ENCODE peak calls at places on chromosomes 4 and X, in eight cellular contexts. R is upper lobe of left lung, Z is H1, G is sigmoid colon, A is Panc1, U is HCT116, P is endothelial cell of umbilical vein, F is GM12891. T is an unnamed sample.

GRCh38 chrX:101462892-101463291 is 22.4 kb upstream of the ARMCX4 start:
- DNase-seq in F (no peak), U (peak; percentile 15), Z (no peak), A (peak; percentile 13), G (no peak), R (no peak), P (peak; percentile 47), T (no peak)

GRCh38 chr4:5383191-5383980 is 325.0 kb downstream of the EVC2 start:
- DNase-seq in A (no peak), F (no peak), P (no peak), R (no peak), U (no peak), G (no peak), Z (no peak), T (no peak)

GRCh38 chrX:17535229-17535628 is 160.2 kb downstream of the NHS start:
- DNase-seq in Z (no peak), F (no peak), G (no peak), P (peak; percentile 49), U (peak; percentile 16), R (no peak), A (no peak), T (peak; percentile 31)

GRCh38 chr4:168643796-168644159 is 146.9 kb downstream of the PALLD start:
- DNase-seq in G (no peak), Z (no peak), A (no peak), U (no peak), P (no peak), F (no peak), R (no peak), T (no peak)

GRCh38 chr4:76947369-76947768 is 2.2 kb upstream of the SEPTIN11 start:
- DNase-seq in Z (no peak), G (no peak), P (no peak), U (no peak), R (no peak), F (no peak), A (no peak), T (no peak)

GRCh38 chr4:2041234-2042130 is 17.6 kb upstream of the NAT8L start:
- DNase-seq in F (peak; percentile 97), R (peak; percentile 83), A (peak; percentile 2), G (peak; percentile 82), U (peak; percentile 67), Z (peak; percentile 70), P (peak; percentile 66), T (peak; percentile 86)

GRCh38 chr4:13601060-13601459 is 26.5 kb downstream of the BOD1L1 start:
- DNase-seq in G (no peak), F (no peak), A (no peak), U (no peak), R (peak; percentile 26), P (no peak), Z (no peak), T (no peak)

GRCh38 chr4:47278631-47279030 is 184.9 kb downstream of the COMMD8 start:
- DNase-seq in A (no peak), P (no peak), R (no peak), F (no peak), G (no peak), Z (no peak), U (no peak), T (no peak)

GRCh38 chr4:85807247-85807915 is 332.4 kb downstream of the ARHGAP24 start:
- DNase-seq in Z (no peak), A (no peak), G (no peak), U (no peak), F (no peak), R (no peak), P (peak; percentile 88), T (no peak)

GRCh38 chr4:168882650-168883233 is 127.3 kb downstream of the CBR4 start:
- DNase-seq in Z (no peak), U (no peak), A (no peak), P (no peak), R (peak; percentile 28), G (peak; percentile 75), F (no peak), T (no peak)

GRCh38 chr4:17029964-17030363 is 131.5 kb upstream of the LDB2 start:
- DNase-seq in Z (no peak), A (no peak), U (no peak), R (no peak), P (no peak), G (no peak), F (no peak), T (no peak)

GRCh38 chr4:177408023-177408422 is 34.2 kb downstream of the AGA start:
- DNase-seq in R (no peak), F (no peak), P (no peak), G (no peak), U (no peak), A (no peak), Z (no peak), T (no peak)

GRCh38 chrX:24090300-24091200 is 35.8 kb downstream of the EIF2S3 start:
- DNase-seq in U (no peak), Z (no peak), R (no peak), G (no peak), A (no peak), P (no peak), F (no peak), T (no peak)

GRCh38 chrX:68894513-68895338 is 65.9 kb downstream of the EFNB1 start:
- DNase-seq in P (peak; percentile 88), F (no peak), Z (no peak), U (no peak), A (no peak), G (peak; percentile 85), R (peak; percentile 54), T (peak; percentile 65)
- TF ChIP-seq POLR2AphosphoS5 in P (peak; percentile 25), F (no peak), Z (no peak), U (no peak), A (no peak), G (peak; percentile 26), R (peak; percentile 59), T (peak; percentile 14)

DNA sequence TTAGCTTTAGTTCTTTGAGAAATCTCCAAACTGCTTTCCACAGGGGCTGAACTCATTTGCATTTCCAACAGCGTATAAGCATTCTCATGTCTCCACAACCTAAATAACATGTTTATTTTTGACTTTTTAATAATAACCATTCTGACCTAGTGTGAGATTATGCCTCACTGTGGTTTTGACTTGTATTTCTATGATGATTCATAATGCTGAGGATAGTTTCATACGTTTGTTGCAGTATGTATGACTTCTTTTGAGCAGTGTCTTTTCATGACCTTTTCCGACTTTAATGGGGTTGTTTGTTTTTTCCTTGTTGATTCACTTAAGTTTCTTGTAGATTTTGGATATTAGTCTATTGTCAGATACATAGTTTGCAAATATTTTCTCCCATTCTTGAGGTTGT is 1833.0 kb upstream of the PCDH10 start:
- DNase-seq in F (no peak), A (no peak), P (no peak), G (no peak), R (no peak), U (no peak), Z (no peak), T (no peak)
- TF ChIP-seq POLR2AphosphoS5 in F (no peak), A (no peak), P (no peak), G (no peak), R (no peak), U (no peak), Z (no peak), T (no peak)

GRCh38 chr4:80202784-80203553 is 5.7 kb downstream of the PRDM8 start:
- DNase-seq in F (peak; percentile 58), P (peak; percentile 37), U (no peak), R (no peak), Z (no peak), G (peak; percentile 72), A (no peak), T (peak; percentile 53)
- TF ChIP-seq POLR2AphosphoS5 in F (no peak), P (no peak), U (no peak), R (no peak), Z (no peak), G (no peak), A (no peak), T (no peak)

DNA sequence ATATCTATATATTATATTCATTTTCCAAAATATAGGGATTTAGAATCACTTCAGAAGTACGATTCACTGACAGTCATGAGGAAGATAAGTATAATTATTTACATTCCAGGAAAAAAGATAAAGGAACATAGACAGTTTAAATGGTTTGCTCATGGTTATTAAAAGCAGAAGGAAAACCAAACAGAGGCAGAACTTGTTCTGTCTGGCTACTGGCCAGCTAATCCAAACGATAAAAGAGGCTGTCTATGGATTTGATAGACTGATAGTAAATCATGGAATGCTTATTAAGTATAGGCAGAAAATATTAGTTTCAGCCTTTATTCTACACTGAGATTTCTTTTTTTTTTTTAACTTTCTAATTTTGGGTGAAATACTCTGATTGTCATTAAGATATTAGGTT is 50.2 kb downstream of the RPGR start:
- DNase-seq in F (no peak), R (no peak), P (no peak), U (no peak), G (no peak), A (no peak), Z (no peak), T (no peak)
- TF ChIP-seq POLR2AphosphoS5 in F (no peak), R (no peak), P (no peak), U (no peak), G (no peak), A (no peak), Z (no peak), T (no peak)

GRCh38 chrX:154516655-154517100 is 646 bp upstream of the FAM3A start:
- DNase-seq in U (no peak), A (no peak), Z (no peak), G (peak; percentile 86), R (no peak), P (peak; percentile 64), F (no peak), T (no peak)
- TF ChIP-seq POLR2AphosphoS5 in U (no peak), A (no peak), Z (no peak), G (no peak), R (no peak), P (no peak), F (no peak), T (no peak)

DNA sequence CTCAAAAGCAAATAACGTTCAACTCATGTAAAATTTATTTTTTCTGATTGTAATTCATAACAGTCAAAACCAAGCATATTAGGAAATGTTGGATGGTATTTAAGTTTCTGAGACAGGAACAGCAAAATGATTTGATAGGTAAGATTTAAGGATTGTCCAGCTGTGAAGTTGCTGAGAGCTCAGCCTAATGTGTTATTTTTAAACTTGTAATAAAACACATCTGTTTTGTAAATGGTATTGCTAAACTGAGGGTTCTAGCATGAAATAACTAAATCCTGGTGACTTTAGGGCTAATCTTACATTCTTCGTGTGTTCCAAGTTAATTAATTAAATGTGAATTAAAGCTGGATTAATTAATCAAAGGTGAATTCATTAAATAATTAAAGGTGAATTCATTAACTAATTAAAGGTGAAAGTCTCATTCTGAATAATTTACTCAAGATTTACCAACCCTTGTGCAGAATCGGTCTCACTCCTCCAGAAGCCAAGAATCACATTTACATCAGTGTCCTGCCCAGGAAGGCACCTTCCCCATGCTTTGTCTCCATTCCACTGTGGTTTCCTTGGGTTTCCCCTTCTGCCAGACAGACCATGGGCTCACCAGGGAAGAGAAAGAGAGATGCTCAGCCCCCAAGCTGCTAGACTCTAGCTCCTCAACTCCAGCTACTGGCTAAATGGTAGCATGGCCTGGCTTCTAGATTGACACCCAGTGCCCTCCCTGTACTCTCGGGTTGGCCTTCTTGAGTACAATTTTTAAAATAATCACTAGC is 13.2 kb downstream of the TLR10 start:
- DNase-seq in U (no peak), Z (no peak), F (no peak), G (no peak), R (no peak), P (no peak), A (no peak), T (no peak)
- TF ChIP-seq POLR2AphosphoS5 in U (no peak), Z (no peak), F (no peak), G (no peak), R (no peak), P (no peak), A (no peak), T (no peak)

GRCh38 chrX:37420756-37421155 is 71.6 kb downstream of the PRRG1 start:
- DNase-seq in R (no peak), A (no peak), F (no peak), G (no peak), P (no peak), Z (no peak), U (no peak), T (no peak)
- TF ChIP-seq POLR2AphosphoS5 in R (no peak), A (no peak), F (no peak), G (no peak), P (no peak), Z (no peak), U (no peak), T (no peak)